ENCODE peak calls at places on chromosome 9, in five cellular contexts. X is adrenal gland, N is Peyer's patch, R is suprapubic skin, D is tibial nerve. L is an unnamed sample.

GRCh38 chr9:34046784-34047379 is 1.8 kb downstream of the UBAP2 start:
- DNase-seq in X (no peak), N (no peak), R (no peak), D (no peak), L (peak; percentile 74)

GRCh38 chr9:14348241-14349140 is 34.5 kb upstream of the NFIB start:
- DNase-seq in X (no peak), N (no peak), R (no peak), D (no peak), L (no peak)

GRCh38 chr9:12954441-12954840 is 179.6 kb downstream of the LURAP1L start:
- DNase-seq in X (no peak), N (no peak), R (no peak), D (no peak), L (no peak)

GRCh38 chr9:4859035-4859434 is 66.3 kb downstream of the RCL1 start:
- DNase-seq in X (no peak), N (no peak), R (no peak), D (no peak), L (no peak)

GRCh38 chr9:105138306-105138801 is 106.1 kb upstream of the SLC44A1 start:
- DNase-seq in X (no peak), N (no peak), R (no peak), D (peak; percentile 54), L (no peak)

GRCh38 chr9:37540634-37541033 is 35.5 kb downstream of the FBXO10 start:
- DNase-seq in X (peak; percentile 36), N (no peak), R (no peak), D (no peak), L (no peak)

GRCh38 chr9:115808695-115809094 is 344.9 kb upstream of the PAPPA start:
- DNase-seq in X (no peak), N (no peak), R (no peak), D (no peak), L (no peak)

GRCh38 chr9:116662633-116663032 is 24.5 kb upstream of the TRIM32 start:
- DNase-seq in X (no peak), N (no peak), R (no peak), D (no peak), L (no peak)

GRCh38 chr9:89498845-89499480 is 1.1 kb upstream of the SEMA4D start:
- DNase-seq in X (no peak), N (peak; percentile 78), R (no peak), D (no peak), L (peak; percentile 87)

GRCh38 chr9:34375901-34376595 is 650 bp downstream of the MYORG start:
- DNase-seq in X (peak; percentile 71), N (peak; percentile 73), R (no peak), D (no peak), L (peak; percentile 61)

GRCh38 chr9:124135813-124136365 is 121.9 kb upstream of the NEK6 start:
- DNase-seq in X (no peak), N (no peak), R (no peak), D (no peak), L (no peak)

GRCh38 chr9:124137009-124137943 is 120.5 kb upstream of the NEK6 start:
- DNase-seq in X (no peak), N (peak; percentile 35), R (no peak), D (no peak), L (no peak)

GRCh38 chr9:124139001-124139400 is 118.7 kb upstream of the NEK6 start:
- DNase-seq in X (no peak), N (no peak), R (no peak), D (no peak), L (no peak)

GRCh38 chr9:124140941-124141568 is 116.7 kb upstream of the NEK6 start:
- DNase-seq in X (no peak), N (no peak), R (no peak), D (no peak), L (no peak)

GRCh38 chr9:124137944-124138335 is 119.8 kb upstream of the NEK6 start:
- DNase-seq in X (no peak), N (no peak), R (no peak), D (no peak), L (no peak)
- TF ChIP-seq POLR2A in X (no peak), N (no peak), R (no peak), D (no peak), L (no peak)

DNA sequence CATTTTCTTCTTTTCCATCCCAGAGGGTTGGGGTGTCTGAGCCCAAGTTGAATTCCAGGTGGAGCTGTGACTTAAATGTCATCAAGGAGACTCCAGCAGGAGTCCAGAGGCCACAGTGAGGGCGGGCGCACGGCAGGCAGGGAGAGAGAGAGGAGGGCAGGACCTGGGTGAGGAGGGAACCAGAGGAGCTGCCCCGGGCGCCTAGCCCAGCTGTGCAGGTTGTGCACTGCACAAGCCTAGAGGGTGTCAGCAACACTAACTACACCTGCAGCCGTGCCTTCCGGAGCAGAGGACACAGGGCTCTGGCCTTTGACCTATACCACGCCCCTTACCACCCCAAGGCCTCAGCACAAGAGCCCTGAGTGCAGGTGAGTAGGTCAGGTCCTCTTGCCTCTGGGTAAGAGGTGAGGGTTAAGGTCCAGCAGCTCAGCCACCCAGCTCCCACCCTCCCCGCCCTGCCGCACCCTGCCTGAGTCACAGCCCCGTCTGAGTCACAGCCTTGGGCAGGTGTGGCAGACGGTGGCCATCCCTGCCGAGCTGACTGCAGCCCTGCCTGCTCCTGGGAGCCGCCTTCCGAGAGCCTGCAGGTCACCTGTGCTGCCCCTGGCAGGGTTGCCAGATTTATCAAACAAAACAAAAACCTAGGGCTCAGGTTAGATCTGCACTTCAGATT is 6.4 kb upstream of the AGPAT2 start:
- DNase-seq in X (peak; percentile 77), N (no peak), R (no peak), D (no peak), L (no peak)
- TF ChIP-seq POLR2A in X (no peak), N (peak; percentile 86), R (no peak), D (no peak), L (no peak)

DNA sequence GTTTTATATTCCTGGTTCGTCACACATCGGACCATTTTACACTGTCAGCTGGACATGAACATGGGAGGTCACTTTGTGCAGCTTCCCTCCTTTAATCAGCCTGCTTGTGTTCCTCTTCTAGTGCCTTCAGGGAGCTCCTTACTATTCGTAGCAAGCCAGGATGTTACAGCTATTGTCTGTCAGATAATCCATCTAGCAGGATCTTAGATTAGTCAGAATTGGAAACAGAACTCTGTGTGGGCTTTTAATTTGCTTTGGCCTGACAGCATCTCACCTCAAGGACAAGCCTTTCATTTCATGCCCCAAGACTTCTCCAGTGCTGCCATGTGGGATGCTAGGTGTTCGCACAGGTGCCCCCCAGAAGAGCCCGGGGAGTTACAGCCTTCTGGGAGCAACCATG is 30.2 kb upstream of the EPB41L4B start:
- DNase-seq in X (no peak), N (no peak), R (no peak), D (no peak), L (no peak)
- TF ChIP-seq POLR2A in X (no peak), N (no peak), R (no peak), D (no peak), L (no peak)

DNA sequence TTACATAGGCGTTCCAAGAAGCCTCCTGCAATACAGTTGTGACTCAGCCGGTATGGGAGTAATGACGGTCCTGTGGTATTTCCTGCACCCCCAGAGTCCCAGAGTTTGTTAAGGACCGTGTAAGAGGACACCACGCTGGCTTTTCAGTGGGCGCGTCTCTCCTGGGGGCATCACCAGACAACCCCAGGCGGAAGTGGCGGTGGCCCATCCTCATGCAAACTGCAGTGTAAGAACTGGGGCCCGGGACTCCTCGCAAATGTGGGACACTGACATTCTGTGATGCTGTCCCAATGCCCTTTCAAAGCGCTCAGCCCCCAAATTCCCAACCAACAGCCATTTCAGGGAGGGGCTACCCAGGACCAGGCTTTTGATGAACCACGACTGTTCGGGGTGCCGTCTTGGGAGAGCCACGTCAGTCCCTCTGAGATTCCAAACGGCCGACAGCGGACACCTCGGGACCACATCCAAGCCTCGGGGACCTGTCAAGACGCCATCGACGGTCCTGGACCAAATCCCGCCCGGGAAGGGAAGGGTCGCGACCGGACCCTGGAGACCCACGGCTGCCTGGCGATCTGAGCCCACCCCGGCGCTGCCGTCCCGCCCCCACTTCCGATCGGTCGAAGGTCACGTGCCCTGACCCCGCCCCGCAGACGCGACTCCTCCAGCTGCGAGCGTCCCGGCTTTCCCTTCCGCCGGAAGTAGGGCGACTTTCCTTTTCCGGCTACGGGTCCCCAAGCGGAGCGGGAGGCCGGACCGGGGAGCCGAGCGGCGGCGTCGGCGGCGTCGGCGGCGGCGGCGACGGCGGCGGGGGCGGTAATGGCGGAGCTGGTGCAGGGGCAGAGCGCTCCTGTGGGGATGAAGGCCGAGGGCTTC is at the start of gene FUBP3:
- DNase-seq in X (peak; percentile 96), N (peak; percentile 92), R (peak; percentile 96), D (peak; percentile 83), L (peak; percentile 92)
- TF ChIP-seq POLR2A in X (peak; percentile 71), N (peak; percentile 84), R (peak; percentile 78), D (peak; percentile 75), L (peak; percentile 90)

GRCh38 chr9:133335924-133336811 is at the start of gene SURF6:
- DNase-seq in X (peak; percentile 92), N (peak; percentile 91), R (peak; percentile 93), D (peak; percentile 72), L (peak; percentile 97)
- TF ChIP-seq POLR2A in X (peak; percentile 63), N (peak; percentile 82), R (peak; percentile 8), D (peak; percentile 38), L (peak; percentile 75)

GRCh38 chr9:134440636-134441226 is 114.5 kb downstream of the RXRA start:
- DNase-seq in X (no peak), N (no peak), R (no peak), D (no peak), L (no peak)

GRCh38 chr9:134441227-134442086 is 115.2 kb downstream of the RXRA start:
- DNase-seq in X (no peak), N (no peak), R (no peak), D (no peak), L (peak; percentile 30)

GRCh38 chr9:134438204-134438788 is 112.0 kb downstream of the RXRA start:
- DNase-seq in X (no peak), N (no peak), R (no peak), D (no peak), L (no peak)

GRCh38 chr9:134437417-134438203 is 111.4 kb downstream of the RXRA start:
- DNase-seq in X (no peak), N (no peak), R (no peak), D (no peak), L (no peak)

GRCh38 chr9:134439368-134439784 is 113.1 kb downstream of the RXRA start:
- DNase-seq in X (peak; percentile 63), N (no peak), R (no peak), D (no peak), L (no peak)
- TF ChIP-seq POLR2A in X (no peak), N (no peak), R (no peak), D (no peak), L (no peak)

GRCh38 chr9:98359569-98359968 is 104.1 kb upstream of the TBC1D2 start:
- DNase-seq in X (no peak), N (no peak), R (no peak), D (no peak), L (no peak)

GRCh38 chr9:98360176-98360708 is 104.8 kb upstream of the TBC1D2 start:
- DNase-seq in X (no peak), N (no peak), R (no peak), D (no peak), L (no peak)

GRCh38 chr9:98356326-98356725 is 100.9 kb upstream of the TBC1D2 start:
- DNase-seq in X (no peak), N (no peak), R (no peak), D (no peak), L (no peak)

GRCh38 chr9:98357921-98358535 is 102.6 kb upstream of the TBC1D2 start:
- DNase-seq in X (no peak), N (no peak), R (no peak), D (no peak), L (no peak)

GRCh38 chr9:98356953-98357352 is 101.5 kb upstream of the TBC1D2 start:
- DNase-seq in X (no peak), N (no peak), R (no peak), D (no peak), L (no peak)
- TF ChIP-seq POLR2A in X (no peak), N (no peak), R (no peak), D (no peak), L (no peak)

L was measured in NB4.